ENCODE peak calls at places on chromosomes 2 and 18, in seven cellular contexts. R is heart right ventricle; P is GM12891; B is Daoy; X is GF-D8; J is sciatic nerve; W is stimulated activated CD4-positive, alpha-beta T cell treated with anti-CD3 and anti-CD28 coated beads, Interleukin-4, amount 100 ng/mL, for 48 hours. Q is an unnamed sample.

GRCh38 chr2:124915567-124915966 is 890.5 kb downstream of the CNTNAP5 start:
- DNase-seq in R (no peak), P (no peak), B (no peak), X (no peak), J (no peak), W (no peak), Q (no peak)

GRCh38 chr2:138421315-138421970 is 80.1 kb upstream of the SPOPL start:
- DNase-seq in R (no peak), P (no peak), B (peak; percentile 11), X (no peak), J (no peak), W (no peak), Q (peak; percentile 21)

GRCh38 chr2:160270571-160271113 is 70.6 kb upstream of the ITGB6 start:
- DNase-seq in R (no peak), P (no peak), B (peak; percentile 74), X (no peak), J (peak; percentile 62), W (no peak), Q (no peak)

GRCh38 chr18:23053756-23054457 is 81.4 kb upstream of the CABLES1 start:
- DNase-seq in R (no peak), P (no peak), B (peak; percentile 17), X (no peak), J (no peak), W (no peak), Q (peak; percentile 48)

GRCh38 chr2:216690451-216691209 is 4.7 kb downstream of the IGFBP5 start:
- DNase-seq in R (no peak), P (no peak), B (no peak), X (no peak), J (no peak), W (no peak), Q (no peak)

GRCh38 chr2:102806250-102806837 is 44.5 kb downstream of the TMEM182 start:
- DNase-seq in R (peak; percentile 78), P (peak; percentile 32), B (peak; percentile 68), X (no peak), J (peak; percentile 76), W (peak; percentile 37), Q (peak; percentile 38)

GRCh38 chr18:3323900-3324299 is 62.0 kb downstream of the MYL12B start:
- DNase-seq in R (no peak), P (peak; percentile 15), B (peak; percentile 27), X (peak; percentile 5), J (no peak), W (no peak), Q (peak; percentile 37)

GRCh38 chr2:168757223-168757622 is 45.2 kb upstream of the NOSTRIN start:
- DNase-seq in R (no peak), P (no peak), B (no peak), X (peak; percentile 75), J (no peak), W (no peak), Q (peak; percentile 71)

GRCh38 chr2:137252934-137253333 is 487.6 kb downstream of the THSD7B start:
- DNase-seq in R (no peak), P (no peak), B (no peak), X (no peak), J (no peak), W (no peak), Q (no peak)

GRCh38 chr2:205660521-205661124 is 21.7 kb upstream of the NRP2 start:
- DNase-seq in R (no peak), P (no peak), B (peak; percentile 75), X (no peak), J (no peak), W (no peak), Q (no peak)

GRCh38 chr18:2979871-2980606 is 32.9 kb downstream of the LPIN2 start:
- DNase-seq in R (no peak), P (no peak), B (no peak), X (peak; percentile 40), J (no peak), W (no peak), Q (no peak)

GRCh38 chr2:38527338-38528007 is 75.3 kb downstream of the HNRNPLL start:
- DNase-seq in R (no peak), P (no peak), B (no peak), X (no peak), J (no peak), W (no peak), Q (no peak)

GRCh38 chr2:68917034-68917718 is 35.5 kb downstream of the GKN2 start:
- DNase-seq in R (no peak), P (no peak), B (no peak), X (no peak), J (no peak), W (no peak), Q (no peak)

GRCh38 chr2:100840519-100840918 is 20.6 kb downstream of the NPAS2 start:
- DNase-seq in R (no peak), P (no peak), B (no peak), X (no peak), J (no peak), W (no peak), Q (no peak)

GRCh38 chr2:73218298-73218697 is 4.3 kb downstream of the SMYD5 start:
- DNase-seq in R (peak; percentile 16), P (no peak), B (peak; percentile 44), X (no peak), J (no peak), W (no peak), Q (no peak)

GRCh38 chr2:20093263-20094141 is 42.1 kb upstream of the LAPTM4A start:
- DNase-seq in R (peak; percentile 63), P (no peak), B (peak; percentile 72), X (no peak), J (peak; percentile 73), W (no peak), Q (peak; percentile 65)

GRCh38 chr18:25710981-25711380 is 359.0 kb upstream of the ZNF521 start:
- DNase-seq in R (no peak), P (no peak), B (no peak), X (no peak), J (no peak), W (no peak), Q (peak; percentile 3)

GRCh38 chr18:12394428-12394827 is 13.3 kb upstream of the PRELID3A start:
- DNase-seq in R (no peak), P (no peak), B (no peak), X (no peak), J (peak; percentile 51), W (no peak), Q (peak; percentile 41)

GRCh38 chr18:69528439-69528838 is 127.8 kb downstream of the DOK6 start:
- DNase-seq in R (no peak), P (no peak), B (no peak), X (no peak), J (no peak), W (no peak), Q (no peak)

GRCh38 chr18:48589797-48590519 is 51.1 kb downstream of the CTIF start:
- DNase-seq in R (peak; percentile 75), P (no peak), B (peak; percentile 9), X (no peak), J (peak; percentile 81), W (no peak), Q (peak; percentile 15)

GRCh38 chr2:48812376-48812775 is 56.9 kb upstream of the LHCGR start:
- DNase-seq in R (no peak), P (no peak), B (no peak), X (no peak), J (no peak), W (no peak), Q (no peak)

GRCh38 chr18:79951545-79952456 is at the start of gene SLC66A2:
- DNase-seq in R (peak; percentile 93), P (peak; percentile 95), B (peak; percentile 84), X (peak; percentile 55), J (peak; percentile 98), W (peak; percentile 98), Q (peak; percentile 65)

GRCh38 chr2:67825476-67825875 is 237.3 kb downstream of the C1D start:
- DNase-seq in R (no peak), P (no peak), B (no peak), X (no peak), J (no peak), W (no peak), Q (peak; percentile 90)

GRCh38 chr2:231227309-231228162 is 29.1 kb downstream of the ARMC9 start:
- DNase-seq in R (peak; percentile 68), P (peak; percentile 60), B (peak; percentile 69), X (peak; percentile 47), J (no peak), W (peak; percentile 3), Q (peak; percentile 89)

GRCh38 chr2:165913636-165914035 is 39.9 kb downstream of the TTC21B start:
- DNase-seq in R (no peak), P (no peak), B (no peak), X (no peak), J (no peak), W (no peak), Q (no peak)

GRCh38 chr2:127482031-127482430 is 44.3 kb downstream of the IWS1 start:
- DNase-seq in R (no peak), P (no peak), B (no peak), X (no peak), J (no peak), W (no peak), Q (no peak)

GRCh38 chr2:74373189-74373588 is 6.9 kb downstream of the DCTN1 start:
- DNase-seq in R (peak; percentile 70), P (no peak), B (peak; percentile 9), X (no peak), J (no peak), W (no peak), Q (no peak)

GRCh38 chr2:11056614-11057013 is 98.7 kb upstream of the SLC66A3 start:
- DNase-seq in R (no peak), P (no peak), B (peak; percentile 92), X (no peak), J (no peak), W (no peak), Q (no peak)

GRCh38 chr2:151261240-151261976 is at the start of gene RBM43:
- DNase-seq in R (peak; percentile 91), P (peak; percentile 74), B (peak; percentile 85), X (peak; percentile 84), J (peak; percentile 93), W (peak; percentile 67), Q (peak; percentile 57)

GRCh38 chr18:36718705-36719328 is 110.0 kb downstream of the TPGS2 start:
- DNase-seq in R (no peak), P (no peak), B (no peak), X (no peak), J (no peak), W (no peak), Q (no peak)

GRCh38 chr2:27085670-27086089 is 892 bp upstream of the KHK start:
- DNase-seq in R (peak; percentile 77), P (no peak), B (peak; percentile 80), X (no peak), J (peak; percentile 88), W (peak; percentile 24), Q (no peak)

Q was measured in dermis microvascular lymphatic vessel endothelial cell.